ENCODE peak calls at places on chromosomes 7 and 10, in five cellular contexts. K, C, B, P and O are unnamed samples.
A peak's percentile ranks its signal among the peaks of the same experiment; 100 is the strongest.

GRCh38 chr10:126278846-126279245 is 109.4 kb downstream of the ADAM12 start:
- DNase-seq in K (no peak), C (no peak), B (no peak), P (no peak), O (no peak)

GRCh38 chr10:23096814-23097549 is 1.6 kb downstream of the MSRB2 start:
- DNase-seq in K (no peak), C (no peak), B (no peak), P (no peak), O (no peak)

GRCh38 chr7:91789558-91789957 is 90.9 kb downstream of the MTERF1 start:
- DNase-seq in K (no peak), C (no peak), B (no peak), P (no peak), O (no peak)

GRCh38 chr10:90179696-90180407 is 478.5 kb downstream of the KIF20B start:
- DNase-seq in K (no peak), C (no peak), B (no peak), P (no peak), O (no peak)

GRCh38 chr10:124560377-124560776 is 98.8 kb downstream of the LHPP start:
- DNase-seq in K (no peak), C (no peak), B (peak; percentile 59), P (peak; percentile 84), O (peak; percentile 70)

GRCh38 chr7:20141666-20142065 is 75.5 kb downstream of the MACC1 start:
- DNase-seq in K (no peak), C (no peak), B (peak; percentile 13), P (no peak), O (no peak)

GRCh38 chr7:76513817-76514799 is 3.8 kb downstream of the UPK3B start:
- DNase-seq in K (no peak), C (peak; percentile 0), B (no peak), P (no peak), O (no peak)

GRCh38 chr10:24439935-24440334 is 231.0 kb downstream of the KIAA1217 start:
- DNase-seq in K (no peak), C (no peak), B (no peak), P (no peak), O (no peak)

GRCh38 chr7:56046728-56047445 is 4.4 kb downstream of the PSPH start:
- DNase-seq in K (no peak), C (peak; percentile 87), B (no peak), P (no peak), O (no peak)

GRCh38 chr7:3174515-3175318 is 126.3 kb upstream of the SDK1 start:
- DNase-seq in K (no peak), C (no peak), B (no peak), P (no peak), O (no peak)